ENCODE peak calls at places on chromosome 14, in six cellular contexts. A, K, F, T, L and Z are unnamed samples.

GRCh38 chr14:64682843-64683242 is 21.4 kb upstream of the PLEKHG3 start:
- DNase-seq in A (no peak), K (no peak), F (no peak), T (no peak), L (no peak), Z (no peak)

GRCh38 chr14:77804592-77804991 is 4.7 kb downstream of the ADCK1 start:
- DNase-seq in A (no peak), K (peak; percentile 49), F (no peak), T (peak; percentile 41), L (no peak), Z (no peak)

GRCh38 chr14:69921052-69921451 is 41.8 kb downstream of the SMOC1 start:
- DNase-seq in A (no peak), K (no peak), F (no peak), T (no peak), L (no peak), Z (no peak)

GRCh38 chr14:106530423-106531107 is 1004.2 kb downstream of the TMEM121 start:
- DNase-seq in A (no peak), K (peak; percentile 9), F (peak; percentile 16), T (peak; percentile 32), L (no peak), Z (no peak)

GRCh38 chr14:55470025-55470424 is 29.6 kb upstream of the TBPL2 start:
- DNase-seq in A (no peak), K (no peak), F (no peak), T (no peak), L (no peak), Z (no peak)

GRCh38 chr14:54025661-54026060 is 69.0 kb upstream of the BMP4 start:
- DNase-seq in A (no peak), K (peak; percentile 18), F (no peak), T (no peak), L (peak; percentile 27), Z (no peak)

GRCh38 chr14:75428230-75429104 is 645 bp downstream of the JDP2 start:
- DNase-seq in A (no peak), K (peak; percentile 26), F (no peak), T (no peak), L (no peak), Z (no peak)

GRCh38 chr14:100786131-100786530 is 39.8 kb upstream of the MEG3 start:
- DNase-seq in A (no peak), K (no peak), F (no peak), T (no peak), L (no peak), Z (no peak)

GRCh38 chr14:69259531-69260245 is at the start of gene GALNT16:
- DNase-seq in A (no peak), K (peak; percentile 66), F (peak; percentile 42), T (no peak), L (peak; percentile 28), Z (no peak)

GRCh38 chr14:74616996-74617700 is 5.1 kb upstream of the LTBP2 start:
- DNase-seq in A (no peak), K (peak; percentile 73), F (no peak), T (no peak), L (no peak), Z (no peak)

GRCh38 chr14:70908918-70909641 is 1.8 kb downstream of the PCNX1 start:
- DNase-seq in A (no peak), K (no peak), F (no peak), T (no peak), L (no peak), Z (no peak)

GRCh38 chr14:103731481-103731880 is 15.9 kb downstream of the ZFYVE21 start:
- DNase-seq in A (no peak), K (no peak), F (no peak), T (no peak), L (no peak), Z (no peak)

GRCh38 chr14:104973215-104974145 is 4.7 kb downstream of the AHNAK2 start:
- DNase-seq in A (peak; percentile 98), K (peak; percentile 90), F (no peak), T (no peak), L (peak; percentile 92), Z (peak; percentile 67)

GRCh38 chr14:24096545-24097181 is 2.6 kb downstream of the PCK2 start:
- DNase-seq in A (no peak), K (no peak), F (no peak), T (no peak), L (no peak), Z (no peak)